ENCODE peak calls at places on chromosomes 6 and 20, in six cellular contexts. P is hepatocyte, T is pancreas, M is psoas muscle, G is astrocyte of the cerebellum, I is natural killer cell. S is an unnamed sample.

GRCh38 chr20:34904202-34904621 is 27.8 kb downstream of the ACSS2 start:
- DNase-seq in P (no peak), T (no peak), M (no peak), G (no peak), I (no peak), S (no peak)

GRCh38 chr6:155958550-155958949 is 502.9 kb upstream of the NOX3 start:
- DNase-seq in P (peak; percentile 56), T (peak; percentile 65), M (no peak), G (no peak), I (no peak), S (no peak)

GRCh38 chr6:109891924-109892323 is 86.2 kb upstream of the GPR6 start:
- DNase-seq in P (no peak), T (no peak), M (no peak), G (no peak), I (no peak), S (no peak)

GRCh38 chr6:128095362-128095761 is 194.5 kb upstream of the THEMIS start:
- DNase-seq in P (no peak), T (no peak), M (no peak), G (no peak), I (no peak), S (no peak)

GRCh38 chr6:81800666-81801065 is 48.2 kb upstream of the TENT5A start:
- DNase-seq in P (no peak), T (no peak), M (no peak), G (no peak), I (no peak), S (no peak)

GRCh38 chr20:61874421-61875068 is 191.1 kb downstream of the TAF4 start:
- DNase-seq in P (peak; percentile 28), T (no peak), M (no peak), G (no peak), I (no peak), S (peak; percentile 48)

GRCh38 chr6:28383235-28384142 is 16.1 kb downstream of the ZSCAN12 start:
- DNase-seq in P (peak; percentile 93), T (peak; percentile 85), M (peak; percentile 85), G (peak; percentile 43), I (peak; percentile 36), S (peak; percentile 80)

GRCh38 chr6:168514216-168514615 is 73.2 kb downstream of the SMOC2 start:
- DNase-seq in P (peak; percentile 56), T (no peak), M (peak; percentile 81), G (no peak), I (no peak), S (no peak)

GRCh38 chr6:13761361-13762036 is 49.9 kb upstream of the RANBP9 start:
- DNase-seq in P (no peak), T (no peak), M (no peak), G (no peak), I (no peak), S (no peak)

GRCh38 chr6:142322066-142322465 is 20.3 kb downstream of the ADGRG6 start:
- DNase-seq in P (no peak), T (no peak), M (no peak), G (no peak), I (no peak), S (no peak)

GRCh38 chr6:41274291-41274690 is 12.2 kb downstream of the TREM1 start:
- DNase-seq in P (no peak), T (no peak), M (no peak), G (no peak), I (no peak), S (no peak)

GRCh38 chr6:41272591-41273175 is 13.8 kb downstream of the TREM1 start:
- DNase-seq in P (no peak), T (no peak), M (no peak), G (no peak), I (no peak), S (no peak)

GRCh38 chr6:41269716-41270115 is 16.8 kb downstream of the TREM1 start:
- DNase-seq in P (no peak), T (no peak), M (no peak), G (no peak), I (no peak), S (no peak)

GRCh38 chr6:41273699-41274098 is 12.8 kb downstream of the TREM1 start:
- DNase-seq in P (no peak), T (no peak), M (no peak), G (no peak), I (no peak), S (no peak)

GRCh38 chr6:41271901-41272395 is 14.5 kb downstream of the TREM1 start:
- DNase-seq in P (no peak), T (no peak), M (peak; percentile 57), G (no peak), I (no peak), S (no peak)
- TF ChIP-seq CTCF in P (no peak), T (no peak), M (no peak), G (no peak), I (no peak), S (no peak)

GRCh38 chr20:41956316-41957050 is 338.3 kb upstream of the CHD6 start:
- DNase-seq in P (peak; percentile 44), T (no peak), M (no peak), G (no peak), I (no peak), S (peak; percentile 19)
- TF ChIP-seq CTCF in P (peak; percentile 62), T (peak; percentile 29), M (peak; percentile 23), G (no peak), I (no peak), S (peak; percentile 53)

DNA sequence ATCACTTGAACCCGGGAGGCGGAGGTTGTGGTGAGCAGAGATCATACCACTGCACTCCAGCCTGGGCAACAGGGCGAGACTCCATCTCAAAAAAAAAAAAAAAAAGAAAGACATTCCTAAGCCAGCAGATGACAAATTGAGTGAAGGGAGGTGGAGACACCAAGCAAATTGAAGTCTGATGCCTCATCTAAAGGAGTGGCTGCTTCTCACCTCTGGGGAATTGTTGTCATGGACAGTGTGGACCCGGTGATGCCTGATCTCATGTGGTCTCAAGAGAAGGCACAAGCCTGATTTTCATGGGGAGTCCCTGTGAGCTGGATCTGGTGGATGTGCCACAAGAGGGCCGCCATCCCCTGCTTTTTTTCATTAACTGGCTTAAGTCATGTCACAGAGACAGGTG is 272.0 kb downstream of the ZNF217 start:
- DNase-seq in P (no peak), T (no peak), M (no peak), G (no peak), I (no peak), S (no peak)
- TF ChIP-seq CTCF in P (no peak), T (no peak), M (no peak), G (no peak), I (no peak), S (no peak)

GRCh38 chr6:166625356-166625755 is 1.7 kb downstream of the RPS6KA2 start:
- DNase-seq in P (peak; percentile 38), T (no peak), M (no peak), G (peak; percentile 50), I (no peak), S (no peak)

GRCh38 chr6:166626177-166627038 is 643 bp downstream of the RPS6KA2 start:
- DNase-seq in P (peak; percentile 77), T (peak; percentile 70), M (peak; percentile 70), G (no peak), I (peak; percentile 19), S (peak; percentile 40)

GRCh38 chr6:166627875-166628849 is 1.1 kb upstream of the RPS6KA2 start:
- DNase-seq in P (peak; percentile 81), T (peak; percentile 81), M (peak; percentile 84), G (no peak), I (no peak), S (peak; percentile 71)

GRCh38 chr6:166629628-166630027 is 2.6 kb upstream of the RPS6KA2 start:
- DNase-seq in P (no peak), T (no peak), M (no peak), G (peak; percentile 40), I (no peak), S (no peak)

GRCh38 chr6:166627039-166627874 is at the start of gene RPS6KA2:
- DNase-seq in P (peak; percentile 100), T (peak; percentile 99), M (peak; percentile 100), G (peak; percentile 99), I (peak; percentile 100), S (peak; percentile 100)
- TF ChIP-seq CTCF in P (no peak), T (no peak), M (no peak), G (peak; percentile 4), I (no peak), S (no peak)

DNA sequence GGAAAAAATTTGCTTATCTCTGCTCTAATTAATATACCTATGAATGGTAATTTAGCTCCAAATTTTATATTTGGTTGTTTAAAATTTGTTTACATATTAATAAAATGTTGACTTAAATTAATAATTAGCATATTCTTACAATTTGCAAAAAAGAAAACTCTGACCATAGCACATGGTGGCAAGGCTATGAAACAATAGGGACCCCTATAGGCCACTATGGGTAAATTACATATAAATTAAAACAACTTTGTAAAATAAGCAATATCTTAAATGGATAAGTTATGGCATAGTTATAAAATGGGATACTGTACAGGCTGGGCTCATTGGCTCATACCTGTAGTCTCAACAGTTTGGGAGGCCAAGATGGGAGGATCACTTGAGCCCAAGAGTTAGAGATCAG is 76.0 kb downstream of the MKKS start:
- DNase-seq in P (no peak), T (no peak), M (no peak), G (no peak), I (no peak), S (no peak)
- TF ChIP-seq CTCF in P (no peak), T (no peak), M (peak; percentile 4), G (peak; percentile 35), I (peak; percentile 75), S (peak; percentile 18)

GRCh38 chr20:46458891-46459750 is 52.7 kb upstream of the ELMO2 start:
- DNase-seq in P (peak; percentile 89), T (peak; percentile 90), M (peak; percentile 52), G (no peak), I (no peak), S (peak; percentile 80)
- TF ChIP-seq CTCF in P (no peak), T (no peak), M (no peak), G (no peak), I (no peak), S (no peak)

GRCh38 chr20:57482796-57483195 is 42.1 kb downstream of the CTCFL start:
- DNase-seq in P (no peak), T (peak; percentile 16), M (no peak), G (no peak), I (no peak), S (no peak)

GRCh38 chr20:57481281-57481711 is 43.6 kb downstream of the CTCFL start:
- DNase-seq in P (no peak), T (peak; percentile 34), M (no peak), G (no peak), I (no peak), S (no peak)

GRCh38 chr20:57480444-57481152 is 44.3 kb downstream of the CTCFL start:
- DNase-seq in P (no peak), T (peak; percentile 38), M (no peak), G (no peak), I (no peak), S (no peak)

GRCh38 chr20:57483287-57484050 is 41.5 kb downstream of the CTCFL start:
- DNase-seq in P (no peak), T (peak; percentile 3), M (no peak), G (no peak), I (peak; percentile 29), S (no peak)

DNA sequence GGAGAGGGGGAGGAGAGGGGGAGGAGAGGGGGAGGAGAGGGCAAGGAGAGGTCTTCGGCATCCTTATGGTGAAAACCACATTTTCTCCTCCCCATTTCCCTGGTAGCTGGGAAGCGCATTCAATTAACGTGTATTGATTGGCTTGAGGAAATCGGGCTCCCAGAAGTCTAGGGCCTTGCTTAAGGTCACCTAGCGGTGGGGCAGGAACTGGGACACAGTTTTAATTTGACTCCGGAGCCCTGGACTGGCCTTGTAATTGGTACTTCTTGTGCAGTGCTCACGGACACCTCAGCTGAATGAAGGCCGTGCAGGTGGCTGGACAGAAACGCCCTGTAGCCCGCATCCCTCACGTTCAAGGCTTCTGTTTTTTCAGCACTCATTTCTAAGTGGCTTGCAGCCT is 42.8 kb downstream of the CTCFL start:
- DNase-seq in P (no peak), T (no peak), M (no peak), G (no peak), I (no peak), S (no peak)
- TF ChIP-seq CTCF in P (no peak), T (no peak), M (no peak), G (no peak), I (no peak), S (no peak)

S was measured in nephron progenitor cell.